ENCODE peak calls at places on chromosomes 2 and 18, in nine cellular contexts. A is adrenal gland, W is uterus, U is sigmoid colon, X is Peyer's patch, M is heart left ventricle, C is ovary, J is HepG2, K is thyroid gland. Y is an unnamed sample. For H3K36me3 and H3K4me1, the result is how much of the 10 kb centered on the place peaks cover.

GRCh38 chr2:41033127-41033526 is 581.2 kb upstream of the SLC8A1 start:
- DNase-seq in A (no peak), W (no peak), U (no peak), X (no peak), M (no peak), C (no peak), J (no peak), K (no peak), Y (no peak)

GRCh38 chr2:136117391-136117841 is 533 bp downstream of the CXCR4 start:
- DNase-seq in A (peak), W (no peak), U (no peak), X (no peak), M (peak), C (no peak), J (no peak), K (peak), Y (no peak)

GRCh38 chr2:170369894-170370293 is 191.9 kb downstream of the MYO3B start:
- DNase-seq in A (no peak), W (no peak), U (no peak), X (no peak), M (no peak), C (no peak), J (peak), K (no peak), Y (no peak)

GRCh38 chr2:60148717-60149116 is 404.7 kb downstream of the BCL11A start:
- DNase-seq in A (no peak), W (no peak), U (no peak), X (no peak), M (no peak), C (no peak), J (no peak), K (no peak), Y (no peak)

GRCh38 chr2:204545861-204546773 is 842 bp downstream of the PARD3B start:
- DNase-seq in A (peak), W (no peak), U (peak), X (peak), M (peak), C (no peak), J (no peak), K (peak), Y (no peak)

GRCh38 chr2:110173523-110173922 is 31.3 kb downstream of the NPHP1 start:
- DNase-seq in A (no peak), W (no peak), U (no peak), X (no peak), M (no peak), C (no peak), J (peak), K (no peak), Y (no peak)

GRCh38 chr18:62912885-62913284 is 197.5 kb downstream of the PHLPP1 start:
- DNase-seq in A (no peak), W (no peak), U (no peak), X (no peak), M (no peak), C (no peak), J (no peak), K (no peak), Y (no peak)

GRCh38 chr2:172021074-172021931 is 21.6 kb downstream of the METAP1D start:
- DNase-seq in A (no peak), W (no peak), U (no peak), X (no peak), M (no peak), C (no peak), J (peak), K (no peak), Y (no peak)

GRCh38 chr2:176527141-176527901 is 258.1 kb downstream of the MTX2 start:
- DNase-seq in A (no peak), W (no peak), U (no peak), X (no peak), M (no peak), C (no peak), J (no peak), K (no peak), Y (no peak)

GRCh38 chr18:48136544-48137353 is 206.3 kb upstream of the SMAD2 start:
- DNase-seq in A (no peak), W (no peak), U (no peak), X (no peak), M (no peak), C (peak), J (no peak), K (peak), Y (no peak)

GRCh38 chr2:154195644-154196221 is 324.0 kb downstream of the GALNT13 start:
- DNase-seq in A (no peak), W (no peak), U (no peak), X (no peak), M (no peak), C (no peak), J (peak), K (no peak), Y (no peak)

GRCh38 chr2:143254108-143254507 is 124.9 kb downstream of the ARHGAP15 start:
- DNase-seq in A (no peak), W (no peak), U (no peak), X (no peak), M (no peak), C (no peak), J (no peak), K (no peak), Y (no peak)

GRCh38 chr2:37621199-37621598 is 50.2 kb downstream of the CDC42EP3 start:
- DNase-seq in A (no peak), W (no peak), U (no peak), X (no peak), M (no peak), C (no peak), J (no peak), K (no peak), Y (no peak)

GRCh38 chr18:8844721-8845148 is 139.4 kb downstream of the MTCL1 start:
- DNase-seq in A (peak), W (no peak), U (no peak), X (no peak), M (no peak), C (no peak), J (no peak), K (no peak), Y (no peak)

GRCh38 chr2:239467956-239468490 is 67.2 kb upstream of the HDAC4 start:
- DNase-seq in A (no peak), W (no peak), U (peak), X (peak), M (no peak), C (peak), J (no peak), K (no peak), Y (no peak)

GRCh38 chr18:27803957-27804356 is 373.0 kb downstream of the CDH2 start:
- DNase-seq in A (no peak), W (no peak), U (no peak), X (no peak), M (no peak), C (no peak), J (no peak), K (no peak), Y (no peak)

GRCh38 chr2:105397959-105398521 is 811 bp downstream of the FHL2 start:
- DNase-seq in A (no peak), W (no peak), U (no peak), X (no peak), M (no peak), C (no peak), J (no peak), K (peak), Y (no peak)

GRCh38 chr18:9612215-9612830 is 2.0 kb downstream of the PPP4R1 start:
- DNase-seq in A (peak), W (no peak), U (no peak), X (peak), M (no peak), C (no peak), J (peak), K (peak), Y (no peak)

GRCh38 chr2:9885036-9885684 is 41.9 kb downstream of the TAF1B start:
- DNase-seq in A (no peak), W (no peak), U (no peak), X (no peak), M (no peak), C (no peak), J (no peak), K (no peak), Y (no peak)

GRCh38 chr2:36550006-36550405 is 48.0 kb downstream of the FEZ2 start:
- DNase-seq in A (no peak), W (no peak), U (no peak), X (no peak), M (no peak), C (no peak), J (no peak), K (no peak), Y (no peak)

DNA sequence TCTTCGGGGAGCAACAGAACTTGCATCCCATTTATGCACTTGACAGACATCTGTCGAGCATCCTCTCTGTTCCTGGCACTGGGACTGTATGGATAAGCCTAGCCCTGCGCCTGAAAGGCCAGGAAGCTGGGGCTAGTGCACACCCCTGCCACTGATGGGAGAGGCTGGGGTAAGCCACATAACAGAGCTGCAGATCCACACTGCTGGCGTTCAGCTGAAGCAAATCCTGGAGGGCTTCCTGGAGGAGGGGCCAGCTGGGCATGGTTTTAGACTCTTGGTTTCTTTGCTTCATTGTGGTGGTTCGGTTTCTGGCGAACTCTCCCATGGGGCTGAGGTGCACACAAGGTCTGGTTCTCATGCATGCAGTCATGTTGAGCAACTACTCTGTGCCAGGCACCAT is 45.5 kb upstream of the FOSL2 start:
- DNase-seq in A (no peak), W (no peak), U (no peak), X (no peak), M (no peak), C (no peak), J (no peak), K (no peak), Y (no peak)
- H3K36me3 ChIP-seq in A (under half), W (under half), U (under half), X (under half), M (under half), C (under half), J (under half), K (under half), Y (under half)

DNA sequence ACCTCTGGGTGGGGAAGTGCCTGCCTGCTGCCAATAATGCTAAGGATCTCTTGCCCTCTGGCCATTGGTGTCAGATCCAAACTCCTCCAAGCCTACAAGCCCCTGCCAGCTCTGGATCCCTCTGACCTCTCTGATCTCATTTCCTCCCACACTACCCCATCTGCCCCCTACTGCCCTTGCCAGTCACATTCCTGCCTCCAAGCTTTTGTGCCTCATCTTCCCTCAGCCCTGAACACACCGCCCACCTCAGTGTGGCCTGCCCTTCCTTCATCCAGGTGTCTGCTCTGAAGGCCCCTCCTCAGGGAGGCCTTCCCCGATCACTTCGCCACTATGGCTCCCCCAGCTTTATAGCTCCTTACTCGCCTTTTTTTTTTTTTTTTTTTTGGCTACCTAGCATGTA is 161.0 kb upstream of the GLI2 start:
- DNase-seq in A (no peak), W (no peak), U (no peak), X (no peak), M (no peak), C (no peak), J (no peak), K (no peak), Y (no peak)
- H3K4me1 ChIP-seq in A (under half), W (under half), U (under half), X (under half), M (under half), C (under half), J (under half), K (under half), Y (under half)

GRCh38 chr18:3654442-3655253 is 204.7 kb downstream of the TGIF1 start:
- DNase-seq in A (peak), W (no peak), U (no peak), X (no peak), M (no peak), C (no peak), J (peak), K (no peak), Y (no peak)

GRCh38 chr18:3653263-3653858 is 203.4 kb downstream of the TGIF1 start:
- DNase-seq in A (no peak), W (no peak), U (no peak), X (no peak), M (no peak), C (no peak), J (no peak), K (no peak), Y (no peak)

GRCh38 chr18:3651266-3651665 is 201.3 kb downstream of the TGIF1 start:
- DNase-seq in A (no peak), W (no peak), U (no peak), X (no peak), M (no peak), C (no peak), J (no peak), K (no peak), Y (no peak)

GRCh38 chr18:3653859-3654441 is 204.0 kb downstream of the TGIF1 start:
- DNase-seq in A (no peak), W (no peak), U (no peak), X (no peak), M (no peak), C (no peak), J (no peak), K (no peak), Y (no peak)

DNA sequence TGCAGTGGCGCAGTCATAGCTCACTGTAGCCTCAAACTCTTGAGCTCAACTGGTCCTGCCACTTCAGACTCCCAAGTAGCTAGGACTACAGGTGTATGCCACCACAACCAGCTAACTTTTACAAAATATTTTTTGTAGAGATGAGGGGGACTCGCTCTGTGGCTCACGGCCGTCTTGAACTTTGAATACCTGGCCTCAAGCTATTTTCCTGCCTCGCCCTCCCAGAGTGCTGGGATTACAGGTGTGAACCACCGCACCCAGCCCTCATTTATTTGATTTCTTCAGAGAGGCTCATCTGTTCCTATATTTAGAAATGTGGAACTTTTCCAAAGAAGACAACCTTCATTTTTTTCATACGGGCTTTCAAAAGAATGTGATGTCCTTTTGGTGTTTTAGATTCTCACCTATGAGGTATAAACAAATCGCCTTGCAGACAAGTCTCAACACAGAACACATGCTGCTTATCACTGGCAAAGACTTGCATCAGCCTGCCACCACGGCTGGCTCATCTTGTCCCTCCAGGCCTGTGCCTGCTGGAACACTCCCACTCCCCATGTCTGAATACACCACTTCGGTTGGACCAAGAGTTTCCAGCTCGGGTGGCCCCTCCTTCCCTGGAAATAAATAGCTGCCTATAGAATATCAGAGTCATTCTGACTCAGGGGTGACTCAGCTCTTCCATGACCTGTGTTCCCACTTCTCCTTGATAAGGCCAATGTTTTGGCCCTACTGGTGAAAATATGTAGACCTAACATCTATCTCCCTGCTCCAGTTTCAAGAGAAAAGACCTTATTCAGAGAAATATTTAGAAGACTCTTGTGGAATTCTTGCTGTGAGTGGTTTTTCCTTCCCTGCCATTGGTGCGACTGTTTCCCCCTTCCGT is 202.6 kb downstream of the TGIF1 start:
- DNase-seq in A (peak), W (peak), U (no peak), X (peak), M (peak), C (peak), J (peak), K (no peak), Y (no peak)
- TF ChIP-seq POLR2A in A (peak), W (no peak), U (no peak), X (no peak), M (no peak), C (no peak), J (peak), K (no peak), Y (no peak)

DNA sequence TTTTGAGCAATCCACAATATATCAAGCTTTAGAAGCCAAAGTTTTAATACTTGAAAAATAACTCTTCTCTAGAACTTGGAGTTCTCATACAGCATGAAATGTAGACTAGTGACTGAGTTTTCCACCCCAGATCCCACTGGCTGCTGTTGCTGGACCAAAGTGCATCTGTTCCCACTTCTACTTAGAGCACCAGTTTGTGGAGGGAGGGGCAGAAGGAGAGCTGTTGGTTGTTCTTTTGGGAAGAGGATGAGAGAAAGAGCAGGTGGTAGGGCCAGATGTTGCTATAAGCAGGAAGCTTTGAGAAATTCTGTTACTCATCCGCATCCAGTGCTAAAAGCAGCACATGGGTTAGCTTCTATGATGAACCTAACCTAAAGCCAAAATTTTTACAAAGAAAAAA is 59.0 kb downstream of the MBD2 start:
- DNase-seq in A (no peak), W (no peak), U (no peak), X (no peak), M (no peak), C (no peak), J (no peak), K (no peak), Y (no peak)
- H3K36me3 ChIP-seq in A (under half), W (under half), U (under half), X (under half), M (half or more), C (under half), J (under half), K (under half), Y (half or more)

DNA sequence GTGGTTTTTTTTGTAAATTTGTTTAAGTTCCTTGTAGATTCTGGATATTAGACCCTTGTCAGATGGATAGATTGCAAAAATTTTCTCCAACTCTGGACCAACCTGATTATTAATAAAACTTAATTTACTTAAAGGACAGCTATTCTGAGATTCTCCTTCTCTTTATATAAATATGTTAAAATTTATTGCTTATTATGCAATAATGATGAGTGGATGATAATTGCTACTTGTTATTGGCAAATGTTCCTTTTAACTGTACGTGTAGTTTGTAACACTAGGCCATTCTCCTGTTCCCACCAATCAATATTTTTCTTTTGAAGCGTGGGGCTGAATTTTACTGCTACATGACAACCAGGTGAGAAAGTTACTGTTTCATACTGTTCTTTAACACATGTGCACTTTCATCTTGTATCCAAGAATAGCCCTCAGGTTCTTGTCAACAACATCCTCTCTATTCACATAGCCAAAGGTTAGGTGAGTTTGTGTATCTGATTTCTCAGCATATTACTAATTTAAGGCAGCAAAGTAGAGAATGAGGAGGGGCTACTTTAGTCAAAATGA is 16.6 kb upstream of the STK17B start:
- DNase-seq in A (no peak), W (no peak), U (no peak), X (no peak), M (no peak), C (no peak), J (no peak), K (no peak), Y (no peak)
- H3K4me1 ChIP-seq in A (under half), W (under half), U (under half), X (under half), M (under half), C (under half), J (under half), K (under half), Y (under half)